ENCODE peak calls at places on chromosomes 11 and 22, in ten cellular contexts. L, H, S, A, K, O, X, T, N and Z are unnamed samples. For H3K9me3, the result is how much of the 10 kb centered on the place peaks cover.

GRCh38 chr11:94948070-94948617 is 25.2 kb downstream of the CWC15 start:
- DNase-seq in L (no peak), H (peak), S (peak), A (no peak), K (peak), O (no peak), X (no peak), T (no peak), N (no peak), Z (no peak)

GRCh38 chr22:27317961-27318360 is 483.6 kb downstream of the MN1 start:
- DNase-seq in L (no peak), H (no peak), S (no peak), A (no peak), K (no peak), O (no peak), X (no peak), T (no peak), N (peak), Z (no peak)

GRCh38 chr22:46009730-46010129 is 32.8 kb upstream of the WNT7B start:
- DNase-seq in L (no peak), H (no peak), S (no peak), A (no peak), K (no peak), O (no peak), X (peak), T (no peak), N (no peak), Z (no peak)

GRCh38 chr11:56889986-56890385 is 98.7 kb upstream of the OR5AK2 start:
- DNase-seq in L (no peak), H (no peak), S (no peak), A (no peak), K (no peak), O (no peak), X (peak), T (no peak), N (no peak), Z (no peak)

GRCh38 chr22:46748948-46749681 is 11.1 kb upstream of the CERK start:
- DNase-seq in L (peak), H (peak), S (peak), A (no peak), K (peak), O (no peak), X (no peak), T (no peak), N (no peak), Z (peak)

GRCh38 chr11:9823887-9824385 is 160.1 kb downstream of the SWAP70 start:
- DNase-seq in L (no peak), H (peak), S (no peak), A (no peak), K (no peak), O (no peak), X (no peak), T (no peak), N (no peak), Z (no peak)

GRCh38 chr22:37211075-37211852 is 1.0 kb downstream of the SSTR3 start:
- DNase-seq in L (no peak), H (no peak), S (no peak), A (no peak), K (no peak), O (no peak), X (no peak), T (no peak), N (no peak), Z (no peak)

GRCh38 chr11:132234878-132235277 is 864.5 kb downstream of the NTM start:
- DNase-seq in L (no peak), H (peak), S (peak), A (no peak), K (peak), O (no peak), X (no peak), T (no peak), N (no peak), Z (no peak)

GRCh38 chr11:92477686-92478085 is 253.1 kb downstream of the FAT3 start:
- DNase-seq in L (no peak), H (no peak), S (no peak), A (no peak), K (no peak), O (no peak), X (no peak), T (no peak), N (peak), Z (no peak)

GRCh38 chr11:71203681-71204080 is 48.7 kb downstream of the SHANK2 start:
- DNase-seq in L (no peak), H (no peak), S (no peak), A (no peak), K (no peak), O (no peak), X (no peak), T (no peak), N (no peak), Z (no peak)

GRCh38 chr11:57131080-57131790 is 50.5 kb upstream of the LRRC55 start:
- DNase-seq in L (peak), H (peak), S (peak), A (peak), K (peak), O (peak), X (peak), T (no peak), N (peak), Z (peak)

GRCh38 chr11:114832532-114833125 is 154.3 kb downstream of the NXPE2 start:
- DNase-seq in L (no peak), H (no peak), S (no peak), A (no peak), K (no peak), O (no peak), X (no peak), T (no peak), N (peak), Z (no peak)

GRCh38 chr11:70170596-70171210 is 32.4 kb upstream of the FADD start:
- DNase-seq in L (no peak), H (no peak), S (no peak), A (no peak), K (no peak), O (no peak), X (no peak), T (no peak), N (no peak), Z (no peak)

GRCh38 chr22:22201185-22201924 is 43.2 kb upstream of the VPREB1 start:
- DNase-seq in L (peak), H (peak), S (peak), A (peak), K (peak), O (peak), X (peak), T (peak), N (no peak), Z (no peak)

GRCh38 chr11:133945087-133945974 is 11.4 kb downstream of the IGSF9B start:
- DNase-seq in L (no peak), H (peak), S (no peak), A (no peak), K (peak), O (no peak), X (no peak), T (no peak), N (no peak), Z (no peak)

GRCh38 chr11:7272373-7272772 is 20.7 kb downstream of the SYT9 start:
- DNase-seq in L (no peak), H (no peak), S (no peak), A (no peak), K (no peak), O (no peak), X (no peak), T (no peak), N (no peak), Z (no peak)

GRCh38 chr22:36182056-36182455 is 19.6 kb downstream of the APOL4 start:
- DNase-seq in L (peak), H (no peak), S (no peak), A (no peak), K (no peak), O (no peak), X (no peak), T (no peak), N (no peak), Z (no peak)

GRCh38 chr11:24489477-24489876 is 7.4 kb upstream of the LUZP2 start:
- DNase-seq in L (no peak), H (no peak), S (no peak), A (no peak), K (no peak), O (no peak), X (no peak), T (no peak), N (no peak), Z (no peak)

GRCh38 chr11:35593143-35593542 is 25.1 kb upstream of the FJX1 start:
- DNase-seq in L (no peak), H (peak), S (peak), A (no peak), K (peak), O (no peak), X (no peak), T (no peak), N (no peak), Z (peak)

GRCh38 chr22:49685116-49685515 is 142.6 kb downstream of the BRD1 start:
- DNase-seq in L (no peak), H (no peak), S (no peak), A (no peak), K (no peak), O (peak), X (no peak), T (no peak), N (no peak), Z (no peak)

GRCh38 chr11:77596626-77597025 is 6.9 kb downstream of the AQP11 start:
- DNase-seq in L (no peak), H (peak), S (peak), A (no peak), K (peak), O (no peak), X (no peak), T (no peak), N (no peak), Z (no peak)

GRCh38 chr11:69700278-69701140 is 3.3 kb downstream of the FGF19 start:
- DNase-seq in L (peak), H (peak), S (peak), A (peak), K (peak), O (peak), X (peak), T (no peak), N (peak), Z (peak)

GRCh38 chr11:74678591-74679512 is 52.4 kb downstream of the CHRDL2 start:
- DNase-seq in L (no peak), H (no peak), S (no peak), A (no peak), K (peak), O (peak), X (no peak), T (no peak), N (no peak), Z (no peak)

GRCh38 chr11:134034496-134035381 is 34.1 kb upstream of the JAM3 start:
- DNase-seq in L (no peak), H (peak), S (no peak), A (no peak), K (no peak), O (no peak), X (no peak), T (no peak), N (no peak), Z (no peak)

GRCh38 chr11:70423523-70424505 is 25.5 kb downstream of the CTTN start:
- DNase-seq in L (no peak), H (peak), S (peak), A (peak), K (peak), O (no peak), X (peak), T (no peak), N (no peak), Z (peak)

GRCh38 chr11:122804796-122805195 is 33.5 kb upstream of the CRTAM start:
- DNase-seq in L (no peak), H (peak), S (no peak), A (no peak), K (no peak), O (no peak), X (no peak), T (no peak), N (no peak), Z (peak)

DNA sequence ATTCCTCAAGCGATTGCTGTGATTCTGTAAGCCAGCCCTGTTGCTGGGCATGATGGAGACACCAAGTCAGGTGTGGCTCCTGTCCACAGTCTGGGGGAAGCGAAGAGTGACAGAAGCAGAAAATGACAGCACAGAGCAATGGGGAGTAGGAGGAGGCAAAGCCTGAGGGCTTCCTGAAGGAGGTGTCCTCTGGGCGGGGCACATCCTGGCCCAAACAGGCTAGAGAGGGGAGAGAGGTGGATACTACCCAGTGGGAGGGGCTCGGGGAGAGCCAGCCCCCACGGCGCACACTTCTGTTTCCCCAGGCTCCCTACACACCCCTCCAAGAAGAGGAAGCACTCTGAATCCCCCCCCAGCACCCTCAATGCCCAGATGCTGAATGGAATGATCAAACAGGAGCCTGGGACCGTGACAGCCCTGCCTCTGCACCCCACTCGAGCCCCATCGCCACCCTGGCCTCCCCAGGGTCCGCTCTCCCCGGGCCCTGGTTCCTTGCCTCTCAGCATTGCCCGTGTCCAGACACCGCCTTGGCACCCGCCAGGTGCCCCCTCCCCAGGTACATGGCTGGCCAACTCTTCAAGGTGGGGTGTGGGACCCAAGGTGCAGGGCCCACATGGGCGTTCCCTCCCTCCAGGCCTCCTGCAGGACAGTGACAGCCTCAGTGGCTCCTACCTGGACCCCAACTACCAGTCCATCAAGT is 18.9 kb downstream of the MYRF start:
- DNase-seq in L (no peak), H (no peak), S (no peak), A (no peak), K (no peak), O (no peak), X (no peak), T (no peak), N (no peak), Z (no peak)
- TF ChIP-seq CTCF in L (no peak), H (no peak), S (no peak), A (no peak), K (no peak), O (no peak), X (no peak), T (no peak), N (no peak), Z (no peak)

GRCh38 chr11:106218096-106218495 is 140.6 kb downstream of the AASDHPPT start:
- DNase-seq in L (no peak), H (no peak), S (no peak), A (peak), K (no peak), O (no peak), X (no peak), T (no peak), N (no peak), Z (no peak)
- H3K9me3 ChIP-seq in L (under half), H (under half), S (under half), A (under half), K (under half), O (under half), X (under half), T (under half), N (under half), Z (under half)

DNA sequence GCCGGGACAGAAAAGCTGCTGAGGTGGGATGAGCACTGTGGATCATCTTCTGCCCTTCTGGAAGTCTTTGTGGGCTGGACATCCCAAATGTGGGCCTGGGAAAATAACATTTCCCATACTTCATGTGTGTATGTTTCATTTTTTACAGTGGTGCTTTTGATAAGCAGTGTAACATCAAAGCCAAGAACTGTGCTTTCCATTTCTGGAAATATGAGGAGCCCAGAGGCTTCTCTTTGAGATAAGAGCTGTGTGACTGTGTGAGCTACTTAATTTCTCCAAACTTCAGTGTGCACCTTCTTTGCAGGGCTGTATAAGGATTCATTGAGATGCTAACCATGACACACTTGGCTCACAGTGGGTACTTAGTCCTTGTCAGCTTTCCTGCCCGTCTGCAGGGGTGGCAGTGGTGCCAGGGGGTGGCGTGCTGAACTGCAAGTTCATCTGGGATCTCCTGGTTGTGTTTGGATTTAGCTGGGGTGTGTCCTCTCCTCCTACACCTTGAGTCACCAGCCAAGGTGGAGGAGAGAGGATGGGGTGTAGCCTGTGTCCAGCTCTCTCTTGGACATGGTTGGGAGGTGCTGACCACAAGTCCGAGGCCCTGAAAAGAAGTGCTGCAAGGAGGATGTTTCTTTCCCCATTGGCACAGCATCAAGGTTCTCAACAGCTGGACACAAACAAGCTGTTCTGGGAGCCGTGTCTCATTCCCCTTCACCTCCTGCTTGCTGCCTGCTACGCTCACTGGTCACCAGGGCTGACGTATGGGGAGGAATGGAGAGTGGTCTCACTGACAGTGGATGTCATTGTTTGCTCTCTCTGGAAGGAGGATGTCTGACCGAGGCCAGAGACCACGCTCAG is 139.4 kb downstream of the TEAD1 start:
- DNase-seq in L (peak), H (peak), S (peak), A (no peak), K (peak), O (no peak), X (peak), T (no peak), N (no peak), Z (peak)
- H3K4me2 ChIP-seq in L (no peak), H (peak), S (peak), A (no peak), K (peak), O (no peak), X (peak), T (no peak), N (peak), Z (peak)

DNA sequence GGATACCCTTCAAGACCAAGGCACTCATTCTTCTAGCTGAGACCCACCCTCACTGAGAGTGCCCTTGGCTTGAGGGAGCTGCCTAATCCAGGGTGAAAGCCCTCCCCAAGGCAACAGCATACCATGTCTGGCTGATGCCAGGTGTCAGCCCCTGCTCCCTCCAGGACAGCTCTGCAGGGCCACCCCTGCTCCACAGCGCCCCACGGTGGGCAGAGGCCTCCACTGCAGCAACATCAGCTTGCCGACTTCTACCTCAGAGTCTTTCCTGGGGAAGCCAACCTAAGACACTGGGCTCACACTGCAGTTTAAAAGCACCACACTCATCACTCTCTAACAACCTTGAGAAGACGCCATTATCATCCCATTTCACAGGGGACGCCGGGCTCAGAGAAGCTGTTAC is 29.0 kb downstream of the TTLL1 start:
- DNase-seq in L (peak), H (peak), S (peak), A (peak), K (no peak), O (peak), X (peak), T (peak), N (peak), Z (peak)
- TF ChIP-seq CTCF in L (peak), H (peak), S (peak), A (peak), K (peak), O (peak), X (peak), T (peak), N (peak), Z (peak)

DNA sequence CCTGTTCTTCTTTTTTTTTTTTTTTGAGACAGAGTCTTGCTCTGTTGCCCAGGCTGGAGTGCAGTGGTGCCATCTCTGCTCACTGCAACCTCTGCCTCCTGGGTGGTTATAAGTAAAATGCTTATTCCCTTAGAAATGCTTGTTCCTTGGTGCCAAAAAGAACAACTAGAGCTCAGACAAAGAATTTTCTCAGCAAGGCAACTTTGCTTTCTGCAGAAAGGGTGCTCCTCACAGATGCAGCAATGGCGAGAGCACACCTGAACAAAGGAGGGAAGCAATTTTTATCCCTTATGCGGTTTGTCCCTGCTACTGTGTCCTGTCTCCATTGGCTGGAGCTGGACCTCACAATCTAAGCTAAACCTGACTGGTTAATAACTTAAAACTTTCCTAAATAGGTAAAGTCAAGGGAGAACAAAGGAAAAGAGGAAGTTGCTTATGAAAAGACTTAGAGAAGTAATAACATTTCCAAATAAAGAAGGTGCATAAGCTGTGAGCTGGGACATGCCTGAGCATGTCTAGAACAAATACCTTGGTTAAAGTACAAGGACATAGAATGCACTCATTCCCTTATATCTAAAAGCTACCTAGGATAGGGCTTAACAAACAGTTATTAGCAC is 90.0 kb upstream of the PRR5 start:
- DNase-seq in L (no peak), H (no peak), S (no peak), A (no peak), K (no peak), O (no peak), X (no peak), T (no peak), N (no peak), Z (no peak)
- H3K9me3 ChIP-seq in L (under half), H (under half), S (under half), A (under half), K (under half), O (under half), X (under half), T (under half), N (under half), Z (under half)

DNA sequence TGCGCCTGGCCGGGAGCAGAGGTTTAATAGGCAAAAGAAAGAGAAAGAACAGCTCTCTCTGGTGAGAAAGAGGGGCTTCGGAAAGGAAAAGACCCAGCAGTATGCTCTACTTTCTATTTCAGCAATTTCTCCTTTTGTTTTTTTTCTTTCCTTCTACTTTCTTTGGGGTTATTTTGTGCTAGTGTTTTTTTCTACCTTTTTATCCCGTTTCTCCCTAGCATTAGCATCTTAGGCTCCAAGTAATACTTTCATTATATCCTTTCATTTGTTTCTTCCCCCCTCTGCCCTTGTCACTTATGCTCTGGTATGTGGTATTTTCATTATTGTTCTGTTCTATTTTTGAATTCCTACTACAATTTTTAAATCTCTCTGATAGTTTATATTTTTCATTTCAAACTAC is 4.5 kb downstream of the SNU13 start:
- DNase-seq in L (no peak), H (no peak), S (no peak), A (no peak), K (no peak), O (no peak), X (no peak), T (no peak), N (no peak), Z (no peak)
- H3K4me2 ChIP-seq in L (no peak), H (no peak), S (no peak), A (no peak), K (no peak), O (no peak), X (no peak), T (no peak), N (no peak), Z (no peak)